ENCODE peak calls at places on chromosomes 16 and 17, in seven cellular contexts. O, M, P, E, F, G and K are unnamed samples.

GRCh38 chr16:84820305-84820684 is 510 bp downstream of the CRISPLD2 start:
- DNase-seq in O (no peak), F (no peak), M (no peak), P (no peak), G (no peak), E (no peak), K (no peak)

GRCh38 chr17:40340880-40341807 is 23.4 kb downstream of the GJD3 start:
- DNase-seq in F (peak; percentile 76), P (peak; percentile 86), O (peak; percentile 98), M (peak; percentile 97), G (no peak), E (peak; percentile 90), K (peak; percentile 20)

GRCh38 chr17:5630434-5630833 is 46.1 kb upstream of the NLRP1 start:
- DNase-seq in F (no peak), E (no peak), P (no peak), M (no peak), O (no peak), G (no peak), K (no peak)

GRCh38 chr16:46730126-46730525 is 18.0 kb downstream of the MYLK3 start:
- DNase-seq in F (no peak), M (no peak), P (no peak), O (no peak), E (no peak), G (no peak), K (no peak)

GRCh38 chr16:18803569-18804462 is 2.5 kb upstream of the ARL6IP1 start:
- DNase-seq in P (no peak), O (no peak), E (peak; percentile 35), G (no peak), M (no peak), F (peak; percentile 48), K (no peak)

GRCh38 chr16:58535100-58535499 is 19.8 kb downstream of the SETD6 start:
- DNase-seq in F (no peak), O (no peak), P (no peak), M (no peak), E (no peak), G (no peak), K (no peak)

GRCh38 chr16:79707867-79708266 is 107.3 kb upstream of the MAF start:
- DNase-seq in F (no peak), G (no peak), E (no peak), M (no peak), P (peak; percentile 19), O (peak; percentile 78), K (no peak)

GRCh38 chr17:153851-154250 is 16.5 kb downstream of the SCGB1C2 start:
- DNase-seq in O (no peak), G (no peak), P (no peak), E (no peak), M (peak; percentile 2), F (no peak), K (no peak)

GRCh38 chr17:48542956-48543853 is 1.7 kb downstream of the HOXB2 start:
- DNase-seq in O (peak; percentile 73), F (peak; percentile 85), P (no peak), G (no peak), M (no peak), E (no peak), K (peak; percentile 66)

GRCh38 chr17:72171703-72172670 is 51.2 kb downstream of the SOX9 start:
- DNase-seq in G (no peak), M (no peak), E (no peak), P (no peak), O (no peak), F (no peak), K (no peak)

GRCh38 chr17:59845595-59846390 is 47.0 kb downstream of the TUBD1 start:
- DNase-seq in G (no peak), M (peak; percentile 55), P (peak; percentile 62), O (peak; percentile 62), F (peak; percentile 59), E (no peak), K (peak; percentile 98)

GRCh38 chr17:50533185-50533584 is 650 bp downstream of the EPN3 start:
- DNase-seq in G (no peak), M (no peak), F (no peak), P (no peak), E (no peak), O (no peak), K (no peak)

GRCh38 chr17:47279062-47279801 is 25.6 kb downstream of the ITGB3 start:
- DNase-seq in G (no peak), O (peak; percentile 82), M (peak; percentile 70), E (peak; percentile 77), F (peak; percentile 100), P (peak; percentile 30), K (peak; percentile 85)

GRCh38 chr16:47047804-47048203 is 74.3 kb upstream of the DNAJA2 start:
- DNase-seq in P (no peak), E (no peak), O (no peak), M (no peak), F (no peak), G (no peak), K (no peak)

GRCh38 chr16:69916445-69916844 is 34.7 kb upstream of the CLEC18A start:
- DNase-seq in M (no peak), F (no peak), G (no peak), P (no peak), E (no peak), O (no peak), K (no peak)

GRCh38 chr16:69921125-69921524 is 30.0 kb upstream of the CLEC18A start:
- DNase-seq in G (no peak), F (no peak), P (no peak), O (no peak), E (no peak), M (no peak), K (no peak)

GRCh38 chr16:69917739-69918138 is 33.4 kb upstream of the CLEC18A start:
- DNase-seq in M (peak; percentile 52), P (peak; percentile 80), G (peak; percentile 57), O (peak; percentile 78), F (peak; percentile 85), E (no peak), K (peak; percentile 89)

GRCh38 chr16:69917311-69917710 is 33.8 kb upstream of the CLEC18A start:
- DNase-seq in F (no peak), E (no peak), O (no peak), P (no peak), G (no peak), M (no peak), K (no peak)

GRCh38 chr16:69918241-69918640 is 32.9 kb upstream of the CLEC18A start:
- DNase-seq in M (no peak), F (no peak), P (no peak), G (no peak), O (no peak), E (no peak), K (no peak)
- H3K4me1 ChIP-seq in M (peaks cover 5% of the 10 kb centered on the region), F (peaks cover 21% of the 10 kb centered on the region), P (peaks cover 10% of the 10 kb centered on the region), G (peaks cover 6% of the 10 kb centered on the region), O (peaks cover 12% of the 10 kb centered on the region), E (no peaks in the 10 kb centered on the region), K (peaks cover 6% of the 10 kb centered on the region)

GRCh38 chr16:17276610-17277009 is 194.2 kb downstream of the XYLT1 start:
- DNase-seq in E (no peak), M (no peak), O (no peak), P (no peak), F (no peak), G (no peak), K (no peak)

GRCh38 chr16:17277981-17278381 is 192.8 kb downstream of the XYLT1 start:
- DNase-seq in F (no peak), E (peak; percentile 74), P (peak; percentile 69), G (no peak), M (no peak), O (peak; percentile 58), K (peak; percentile 6)

GRCh38 chr16:17273142-17273561 is 197.6 kb downstream of the XYLT1 start:
- DNase-seq in G (no peak), F (peak; percentile 81), O (no peak), M (no peak), P (peak; percentile 67), E (no peak), K (peak; percentile 81)

GRCh38 chr16:17275076-17275732 is 195.6 kb downstream of the XYLT1 start:
- DNase-seq in E (no peak), M (no peak), P (peak; percentile 65), G (no peak), F (peak; percentile 5), O (no peak), K (peak; percentile 38)

GRCh38 chr16:17275989-17276530 is 194.7 kb downstream of the XYLT1 start:
- DNase-seq in O (no peak), G (no peak), F (no peak), E (no peak), P (no peak), M (no peak), K (no peak)
- H3K4me1 ChIP-seq in O (peaks cover 2% of the 10 kb centered on the region), G (peaks cover 2% of the 10 kb centered on the region), F (peaks cover 44% of the 10 kb centered on the region), E (peaks cover 44% of the 10 kb centered on the region), P (peaks cover 61% of the 10 kb centered on the region), M (no peaks in the 10 kb centered on the region), K (peaks cover 4% of the 10 kb centered on the region)

GRCh38 chr17:7583253-7584109 is at the start of gene MPDU1:
- DNase-seq in O (peak; percentile 99), E (peak; percentile 94), F (peak; percentile 98), G (peak; percentile 89), M (peak; percentile 97), P (peak; percentile 97), K (peak; percentile 83)
- H3K4me1 ChIP-seq in O (peaks cover 42% of the 10 kb centered on the region), E (peaks cover 33% of the 10 kb centered on the region), F (peaks cover 33% of the 10 kb centered on the region), G (peaks cover 13% of the 10 kb centered on the region), M (peaks cover 59% of the 10 kb centered on the region), P (peaks cover 49% of the 10 kb centered on the region), K (peaks cover 11% of the 10 kb centered on the region)

GRCh38 chr16:74841904-74842303 is 67.3 kb upstream of the FA2H start:
- DNase-seq in F (no peak), M (no peak), G (no peak), P (no peak), O (no peak), E (no peak), K (no peak)
- H3K4me1 ChIP-seq in F (no peaks in the 10 kb centered on the region), M (peaks cover 3% of the 10 kb centered on the region), G (peaks cover 2% of the 10 kb centered on the region), P (no peaks in the 10 kb centered on the region), O (no peaks in the 10 kb centered on the region), E (no peaks in the 10 kb centered on the region), K (peaks cover 9% of the 10 kb centered on the region)

GRCh38 chr17:31491794-31492171 is 100.3 kb downstream of the RAB11FIP4 start:
- DNase-seq in F (no peak), O (peak; percentile 47), G (no peak), E (peak; percentile 33), P (peak; percentile 88), M (no peak), K (no peak)

GRCh38 chr17:31492880-31493655 is 101.6 kb downstream of the RAB11FIP4 start:
- DNase-seq in G (no peak), M (peak; percentile 87), E (no peak), O (peak; percentile 62), F (no peak), P (peak; percentile 14), K (no peak)

GRCh38 chr17:31490991-31491793 is 99.7 kb downstream of the RAB11FIP4 start:
- DNase-seq in O (peak; percentile 15), M (peak; percentile 67), E (peak; percentile 76), G (no peak), F (no peak), P (no peak), K (no peak)

GRCh38 chr17:31493656-31494155 is 102.2 kb downstream of the RAB11FIP4 start:
- DNase-seq in P (peak; percentile 16), G (no peak), O (peak; percentile 30), F (no peak), M (no peak), E (no peak), K (no peak)

DNA sequence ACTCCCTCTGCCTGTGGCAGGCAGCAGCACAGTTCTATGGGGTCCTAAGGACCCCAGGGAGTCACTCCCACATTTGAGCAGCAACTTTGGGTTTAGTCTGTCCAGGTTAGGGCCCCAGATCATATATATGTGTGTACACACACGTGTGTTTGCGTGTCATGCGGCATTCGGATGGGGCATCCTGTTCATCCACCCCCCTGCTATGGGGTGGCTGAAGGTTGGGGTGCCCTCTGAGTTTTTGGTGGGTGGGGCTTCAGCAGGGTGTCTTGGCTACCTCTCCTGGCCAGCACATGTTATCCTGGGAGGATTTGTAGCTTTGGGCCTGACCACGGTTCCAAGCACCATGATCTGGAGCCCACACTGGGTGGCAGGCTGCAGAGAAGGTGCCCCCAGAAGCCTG is 100.7 kb downstream of the RAB11FIP4 start:
- DNase-seq in O (peak; percentile 3), E (no peak), F (no peak), M (no peak), G (no peak), P (no peak), K (no peak)
- H3K4me1 ChIP-seq in O (peaks cover 3% of the 10 kb centered on the region), E (peaks cover 79% of the 10 kb centered on the region), F (peaks cover 16% of the 10 kb centered on the region), M (peaks cover 78% of the 10 kb centered on the region), G (peaks cover 15% of the 10 kb centered on the region), P (peaks cover 83% of the 10 kb centered on the region), K (peaks cover 18% of the 10 kb centered on the region)